ENCODE peak calls at places on chromosome 15, in seven cellular contexts. H is IMR-90, Y is mesendoderm, I is H9, U is H1, L is mesenchymal stem cell, M is trophoblast cell. V is an unnamed sample.

GRCh38 chr15:79769081-79769481 is 127.7 kb downstream of the MTHFS start:
- DNase-seq in H (no peak), M (peak), Y (peak), L (no peak), U (no peak), I (no peak), V (no peak)

GRCh38 chr15:88987590-88987950 is 74.4 kb upstream of the MFGE8 start:
- DNase-seq in L (no peak), Y (no peak), H (no peak), M (no peak), I (no peak), U (no peak), V (no peak)

GRCh38 chr15:91849749-91850161 is 3.8 kb upstream of the SLCO3A1 start:
- DNase-seq in H (peak), I (no peak), U (no peak), Y (peak), M (peak), L (peak), V (no peak)

GRCh38 chr15:62306851-62307504 is 141.9 kb upstream of the C2CD4B start:
- DNase-seq in U (no peak), Y (peak), I (peak), M (peak), L (peak), H (peak), V (peak)

GRCh38 chr15:73806698-73807483 is 53.7 kb upstream of the INSYN1 start:
- DNase-seq in L (no peak), I (no peak), M (no peak), H (no peak), Y (no peak), U (no peak), V (no peak)

GRCh38 chr15:73794501-73795133 is 41.5 kb upstream of the INSYN1 start:
- DNase-seq in I (no peak), Y (no peak), M (no peak), U (no peak), L (no peak), H (peak), V (no peak)

GRCh38 chr15:63186065-63186464 is 3.3 kb upstream of the RAB8B start:
- DNase-seq in Y (no peak), U (no peak), I (no peak), M (peak), H (peak), L (peak), V (no peak)

GRCh38 chr15:81312790-81313543 is 11.0 kb downstream of the STARD5 start:
- DNase-seq in I (no peak), U (no peak), Y (peak), H (peak), M (peak), L (peak), V (no peak)

GRCh38 chr15:49900836-49901235 is 218.2 kb downstream of the ATP8B4 start:
- DNase-seq in U (no peak), L (no peak), M (no peak), I (no peak), Y (no peak), H (no peak), V (no peak)

GRCh38 chr15:75904241-75904631 is 558 bp downstream of the FBXO22 start:
- DNase-seq in U (no peak), L (peak), H (peak), M (peak), I (peak), Y (peak), V (peak)

GRCh38 chr15:80662756-80663553 is 32.2 kb upstream of the ABHD17C start:
- DNase-seq in I (no peak), H (no peak), U (no peak), M (peak), Y (peak), L (no peak), V (no peak)

GRCh38 chr15:90300988-90301715 is 35.7 kb downstream of the NGRN start:
- DNase-seq in M (peak), Y (peak), L (peak), U (peak), I (peak), H (peak), V (peak)

GRCh38 chr15:81394609-81395008 is 20.6 kb upstream of the TMC3 start:
- DNase-seq in L (no peak), Y (peak), H (no peak), I (no peak), M (no peak), U (no peak), V (no peak)

GRCh38 chr15:50128266-50128665 is 9.2 kb upstream of the ATP8B4 start:
- DNase-seq in U (no peak), L (peak), Y (peak), M (peak), H (no peak), I (peak), V (no peak)

GRCh38 chr15:90086868-90087268 is 15.4 kb downstream of the IDH2 start:
- DNase-seq in M (peak), I (peak), Y (peak), U (no peak), H (peak), L (peak), V (no peak)

GRCh38 chr15:45522931-45523331 is 376 bp upstream of the SLC30A4 start:
- DNase-seq in M (peak), L (peak), H (peak), U (no peak), I (peak), Y (peak), V (peak)

GRCh38 chr15:65940618-65940909 is 71.3 kb downstream of the RAB11A start:
- DNase-seq in L (peak), H (peak), U (no peak), Y (no peak), M (peak), I (no peak), V (no peak)

GRCh38 chr15:57969355-57969754 is 96.2 kb downstream of the ALDH1A2 start:
- DNase-seq in M (no peak), I (no peak), Y (peak), H (no peak), U (no peak), L (no peak), V (no peak)

GRCh38 chr15:44550256-44550655 is 13.3 kb downstream of the EIF3J start:
- DNase-seq in U (no peak), I (no peak), H (peak), Y (no peak), M (peak), L (peak), V (no peak)

GRCh38 chr15:57245130-57245529 is 131.2 kb upstream of the CGNL1 start:
- DNase-seq in M (no peak), L (peak), U (no peak), H (peak), I (no peak), Y (no peak), V (no peak)

GRCh38 chr15:57559875-57560274 is 31.8 kb upstream of the MYZAP start:
- DNase-seq in Y (peak), I (peak), L (peak), U (peak), H (no peak), M (peak), V (peak)

GRCh38 chr15:55858661-55859060 is 115.7 kb upstream of the PRTG start:
- DNase-seq in Y (no peak), U (no peak), M (no peak), L (peak), H (peak), I (no peak), V (no peak)
- H3K23ac ChIP-seq in Y (no peak), U (no peak), M (no peak), L (no peak), H (no peak), I (no peak), V (no peak)

GRCh38 chr15:70723927-70724326 is 39.4 kb downstream of the UACA start:
- DNase-seq in U (no peak), H (no peak), Y (no peak), M (no peak), L (no peak), I (no peak), V (no peak)

GRCh38 chr15:70726753-70727152 is 36.6 kb downstream of the UACA start:
- DNase-seq in Y (peak), H (peak), L (peak), I (no peak), M (no peak), U (no peak), V (no peak)

DNA sequence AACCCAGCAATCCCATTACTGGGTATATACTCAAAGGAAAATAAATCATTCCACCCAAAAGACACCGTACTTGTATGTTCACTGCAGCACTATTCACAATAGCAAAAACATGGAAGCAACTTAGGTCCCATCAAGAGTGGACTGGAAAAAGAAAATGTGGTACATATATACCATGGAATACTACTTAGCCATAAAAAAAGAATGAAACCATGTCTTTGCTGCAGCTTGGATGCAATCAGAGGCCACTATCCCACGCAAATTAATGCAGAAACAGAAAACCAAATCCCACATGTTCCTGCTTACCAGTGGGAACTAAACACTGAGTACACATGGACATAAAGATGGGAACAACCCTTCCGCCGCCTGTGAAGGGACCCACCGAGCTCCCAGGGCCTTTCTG is 34.2 kb downstream of the UACA start:
- DNase-seq in I (no peak), Y (no peak), L (no peak), H (no peak), M (no peak), U (no peak), V (no peak)
- H2BK5ac ChIP-seq in I (no peak), Y (no peak), L (no peak), H (no peak), M (no peak), U (no peak), V (no peak)

GRCh38 chr15:29405564-29405963 is 135.9 kb upstream of the NSMCE3 start:
- DNase-seq in I (no peak), U (no peak), L (no peak), M (no peak), H (no peak), Y (no peak), V (no peak)

GRCh38 chr15:29411299-29411698 is 141.7 kb upstream of the NSMCE3 start:
- DNase-seq in Y (no peak), I (no peak), M (no peak), H (no peak), U (no peak), L (no peak), V (no peak)

GRCh38 chr15:29410342-29410741 is 140.7 kb upstream of the NSMCE3 start:
- DNase-seq in M (peak), H (peak), U (no peak), Y (peak), I (no peak), L (no peak), V (no peak)

GRCh38 chr15:29409890-29410289 is 140.3 kb upstream of the NSMCE3 start:
- DNase-seq in M (no peak), Y (no peak), I (no peak), L (no peak), H (no peak), U (no peak), V (no peak)
- H2BK120ac ChIP-seq in M (no peak), Y (no peak), I (no peak), L (no peak), H (no peak), U (no peak), V (no peak)

DNA sequence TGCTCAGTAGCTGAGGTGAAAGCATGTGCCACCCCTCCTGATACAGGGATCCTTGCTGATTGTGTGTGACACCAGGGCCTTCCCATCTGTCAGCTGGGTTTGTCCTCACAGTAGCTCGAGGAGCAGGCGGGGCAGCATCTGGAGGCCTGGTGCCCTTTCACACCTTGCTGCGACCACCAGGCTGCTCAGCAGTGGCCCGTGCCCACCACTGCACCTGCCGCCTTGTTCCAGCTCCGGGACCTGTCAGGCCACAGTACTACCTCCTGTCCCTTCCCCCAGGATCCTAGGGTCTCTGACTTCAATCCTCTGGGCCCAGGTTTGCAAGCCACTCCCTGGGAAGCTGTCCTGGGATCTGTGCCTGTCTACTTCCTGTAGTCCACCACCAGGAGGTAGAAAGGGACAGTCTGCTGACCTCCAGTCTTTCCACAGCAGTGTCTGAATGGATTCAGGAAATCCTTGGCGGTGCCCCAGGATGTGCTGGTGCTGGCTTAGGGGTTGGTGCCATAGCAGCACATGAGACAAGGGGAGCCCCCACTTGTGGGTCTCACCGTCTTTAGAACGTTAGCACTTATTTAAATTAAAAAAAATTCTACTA is 27.5 kb downstream of the APBA2 start:
- DNase-seq in U (no peak), L (peak), I (no peak), M (no peak), H (peak), Y (peak), V (no peak)
- H3K23ac ChIP-seq in U (no peak), L (no peak), I (no peak), M (no peak), H (no peak), Y (no peak), V (no peak)

GRCh38 chr15:23855947-23856346 is 168.8 kb upstream of the NDN start:
- DNase-seq in U (no peak), H (no peak), L (no peak), I (no peak), M (no peak), Y (no peak), V (no peak)

GRCh38 chr15:23855260-23855659 is 168.2 kb upstream of the NDN start:
- DNase-seq in H (no peak), L (peak), M (no peak), Y (no peak), I (no peak), U (no peak), V (no peak)

GRCh38 chr15:23857028-23857641 is 170.0 kb upstream of the NDN start:
- DNase-seq in L (peak), H (peak), M (peak), Y (peak), U (no peak), I (peak), V (peak)

GRCh38 chr15:23854535-23855252 is 167.6 kb upstream of the NDN start:
- DNase-seq in M (no peak), H (no peak), U (no peak), L (peak), I (peak), Y (peak), V (no peak)

DNA sequence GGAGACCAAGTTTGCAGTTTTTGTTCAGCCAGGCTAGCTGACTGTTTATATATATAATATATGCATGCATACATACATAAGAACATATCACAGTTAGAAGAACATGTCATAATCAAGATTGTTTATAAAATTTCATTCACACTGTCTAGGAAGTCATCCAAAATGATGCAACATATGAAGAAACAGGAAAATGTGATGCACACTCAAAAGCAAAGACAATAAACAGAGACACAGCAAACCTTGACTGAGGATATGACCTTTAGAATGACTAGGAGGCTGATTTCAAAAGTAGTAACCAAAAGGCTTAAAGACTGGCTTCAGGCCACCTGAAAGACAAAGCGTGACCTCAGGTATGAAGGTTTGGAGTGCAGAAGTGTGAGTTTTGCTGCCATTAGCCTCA is 166.2 kb upstream of the NDN start:
- DNase-seq in M (no peak), I (no peak), H (peak), U (no peak), Y (no peak), L (peak), V (no peak)
- H2BK5ac ChIP-seq in M (no peak), I (no peak), H (no peak), U (no peak), Y (no peak), L (no peak), V (no peak)

GRCh38 chr15:43025150-43025549 is 80.7 kb downstream of the UBR1 start:
- DNase-seq in H (no peak), U (no peak), L (no peak), Y (no peak), M (no peak), I (no peak), V (no peak)
- H2BK120ac ChIP-seq in H (no peak), U (no peak), L (no peak), Y (no peak), M (no peak), I (no peak), V (no peak)

DNA sequence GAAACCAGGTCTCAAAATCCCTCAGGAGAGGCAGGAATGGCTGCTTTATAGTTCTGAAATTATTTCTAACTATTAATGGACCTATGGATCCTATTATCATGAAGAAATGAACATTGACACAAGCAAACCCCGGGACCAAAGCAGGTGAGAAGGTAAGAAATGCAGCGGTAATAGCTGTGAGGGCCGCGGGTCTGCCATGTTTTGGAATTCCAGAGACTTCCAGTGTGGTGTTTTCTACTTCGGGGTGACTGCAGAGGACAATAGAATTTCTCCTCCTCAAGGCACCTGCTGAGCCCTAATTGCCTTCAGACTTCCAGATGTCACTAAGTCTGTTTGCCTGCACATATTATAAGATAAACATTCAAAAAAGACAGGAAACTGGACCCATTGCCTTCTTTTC is 437.4 kb downstream of the GABRG3 start:
- DNase-seq in M (no peak), I (no peak), H (no peak), Y (no peak), U (no peak), L (no peak), V (no peak)
- H3K23ac ChIP-seq in M (no peak), I (no peak), H (no peak), Y (no peak), U (no peak), L (no peak), V (no peak)

V was measured in neuronal stem cell.